ENCODE peak calls at places on chromosomes 2 and 18, in eight cellular contexts. One of them, this sample, is unnamed.

GRCh38 chr2:210503622-210504300 is 27.2 kb upstream of the LANCL1 start:
- DNase-seq in A549: no peak
- DNase-seq in gastrocnemius medialis: no peak
- DNase-seq in fibroblast of lung: peak
- DNase-seq in ovary: no peak
- DNase-seq in stomach: no peak
- DNase-seq in colonic mucosa: no peak
- DNase-seq in AG10803: peak
- DNase-seq in this sample: peak

GRCh38 chr2:150609831-150610582 is 122.5 kb upstream of the RND3 start:
- DNase-seq in ovary: no peak
- DNase-seq in AG10803: peak
- DNase-seq in gastrocnemius medialis: no peak
- DNase-seq in stomach: no peak
- DNase-seq in fibroblast of lung: peak
- DNase-seq in A549: no peak
- DNase-seq in colonic mucosa: no peak
- DNase-seq in this sample: no peak

GRCh38 chr2:138827426-138828054 is 47.4 kb upstream of the NXPH2 start:
- DNase-seq in gastrocnemius medialis: no peak
- DNase-seq in AG10803: peak
- DNase-seq in A549: peak
- DNase-seq in fibroblast of lung: peak
- DNase-seq in ovary: no peak
- DNase-seq in stomach: no peak
- DNase-seq in colonic mucosa: no peak
- DNase-seq in this sample: peak

GRCh38 chr2:119958642-119959268 is 54.1 kb upstream of the EPB41L5 start:
- DNase-seq in fibroblast of lung: peak
- DNase-seq in colonic mucosa: no peak
- DNase-seq in gastrocnemius medialis: no peak
- DNase-seq in AG10803: no peak
- DNase-seq in A549: no peak
- DNase-seq in stomach: no peak
- DNase-seq in ovary: no peak
- DNase-seq in this sample: peak

GRCh38 chr2:30655660-30656059 is 151.6 kb downstream of the CAPN13 start:
- DNase-seq in ovary: no peak
- DNase-seq in colonic mucosa: no peak
- DNase-seq in A549: no peak
- DNase-seq in fibroblast of lung: peak
- DNase-seq in gastrocnemius medialis: peak
- DNase-seq in stomach: no peak
- DNase-seq in AG10803: peak
- DNase-seq in this sample: peak

GRCh38 chr2:74010087-74010541 is 25.4 kb downstream of the TET3 start:
- DNase-seq in fibroblast of lung: no peak
- DNase-seq in gastrocnemius medialis: no peak
- DNase-seq in stomach: peak
- DNase-seq in colonic mucosa: no peak
- DNase-seq in A549: no peak
- DNase-seq in AG10803: no peak
- DNase-seq in ovary: peak
- DNase-seq in this sample: no peak

GRCh38 chr2:54084600-54084999 is 30.8 kb upstream of the ACYP2 start:
- DNase-seq in ovary: no peak
- DNase-seq in gastrocnemius medialis: no peak
- DNase-seq in stomach: no peak
- DNase-seq in AG10803: peak
- DNase-seq in fibroblast of lung: peak
- DNase-seq in colonic mucosa: no peak
- DNase-seq in A549: no peak
- DNase-seq in this sample: peak

GRCh38 chr18:31565782-31566512 is 25.7 kb upstream of the TTR start:
- DNase-seq in AG10803: no peak
- DNase-seq in stomach: no peak
- DNase-seq in colonic mucosa: no peak
- DNase-seq in gastrocnemius medialis: no peak
- DNase-seq in ovary: no peak
- DNase-seq in fibroblast of lung: no peak
- DNase-seq in A549: no peak
- DNase-seq in this sample: no peak

GRCh38 chr18:1751249-1751648 is 820.1 kb downstream of the METTL4 start:
- DNase-seq in AG10803: no peak
- DNase-seq in stomach: no peak
- DNase-seq in gastrocnemius medialis: no peak
- DNase-seq in A549: no peak
- DNase-seq in ovary: no peak
- DNase-seq in colonic mucosa: no peak
- DNase-seq in fibroblast of lung: no peak
- DNase-seq in this sample: no peak

GRCh38 chr2:187638840-187639239 is 84.6 kb upstream of the TFPI start:
- DNase-seq in fibroblast of lung: no peak
- DNase-seq in stomach: no peak
- DNase-seq in gastrocnemius medialis: no peak
- DNase-seq in A549: no peak
- DNase-seq in AG10803: no peak
- DNase-seq in colonic mucosa: no peak
- DNase-seq in ovary: no peak
- DNase-seq in this sample: no peak

GRCh38 chr2:27307545-27308358 is 493 bp downstream of the UCN start:
- DNase-seq in ovary: no peak
- DNase-seq in A549: no peak
- DNase-seq in colonic mucosa: no peak
- DNase-seq in stomach: no peak
- DNase-seq in fibroblast of lung: no peak
- DNase-seq in gastrocnemius medialis: no peak
- DNase-seq in AG10803: no peak
- DNase-seq in this sample: no peak

GRCh38 chr2:27305516-27305915 is 2.7 kb downstream of the UCN start:
- DNase-seq in stomach: no peak
- DNase-seq in AG10803: no peak
- DNase-seq in colonic mucosa: no peak
- DNase-seq in gastrocnemius medialis: no peak
- DNase-seq in A549: no peak
- DNase-seq in fibroblast of lung: no peak
- DNase-seq in ovary: no peak
- DNase-seq in this sample: no peak

GRCh38 chr2:27308359-27308875 is at the start of gene UCN:
- DNase-seq in ovary: peak
- DNase-seq in AG10803: peak
- DNase-seq in colonic mucosa: peak
- DNase-seq in stomach: no peak
- DNase-seq in A549: no peak
- DNase-seq in fibroblast of lung: peak
- DNase-seq in gastrocnemius medialis: no peak
- DNase-seq in this sample: peak

GRCh38 chr2:27306136-27306535 is 2.1 kb downstream of the UCN start:
- DNase-seq in A549: no peak
- DNase-seq in fibroblast of lung: no peak
- DNase-seq in ovary: no peak
- DNase-seq in stomach: no peak
- DNase-seq in colonic mucosa: no peak
- DNase-seq in AG10803: no peak
- DNase-seq in gastrocnemius medialis: no peak
- DNase-seq in this sample: no peak

DNA sequence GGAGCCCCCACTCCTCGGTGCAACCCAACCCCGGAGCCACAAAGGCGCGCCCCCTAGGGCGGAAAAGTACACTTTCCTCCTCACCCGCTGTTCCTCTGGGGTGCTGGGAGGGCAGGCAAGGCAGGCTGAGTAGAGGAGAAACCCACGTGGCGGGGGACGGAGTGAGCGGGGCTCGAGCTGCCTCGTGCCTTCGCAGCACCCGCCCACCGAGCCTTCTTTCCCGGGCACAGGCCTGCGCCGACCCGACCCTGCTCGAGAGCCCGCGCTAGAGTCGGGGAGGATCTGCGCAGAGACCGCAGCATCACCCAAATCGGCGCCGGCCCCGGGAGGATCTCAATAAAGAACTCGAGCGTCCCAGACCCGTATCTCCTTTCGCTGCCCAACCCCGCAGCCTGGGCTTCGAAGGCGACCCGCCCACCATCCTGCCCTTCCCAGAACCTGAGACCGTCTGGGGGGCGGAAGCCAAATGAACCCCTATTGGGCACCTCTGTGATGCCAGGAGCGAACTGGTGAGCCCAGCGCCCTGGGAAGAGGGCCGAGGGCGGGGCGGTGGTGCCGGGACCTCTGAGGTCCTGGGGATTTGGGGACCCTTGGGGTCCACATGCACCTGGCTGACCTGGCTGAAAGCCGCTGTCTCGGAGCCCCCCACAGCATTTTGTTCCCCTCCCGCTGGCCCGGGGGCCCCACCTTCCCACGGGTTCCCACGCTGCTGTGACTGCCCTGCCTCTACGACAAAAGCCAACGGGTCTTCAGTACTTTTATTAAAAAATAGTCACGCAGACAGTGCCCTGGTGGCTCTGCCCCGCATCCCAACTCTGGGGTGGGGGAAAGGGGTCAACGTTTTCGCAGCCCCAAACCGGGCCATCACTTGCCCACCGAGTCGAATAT is 1.3 kb downstream of the UCN start:
- DNase-seq in colonic mucosa: no peak
- DNase-seq in stomach: no peak
- DNase-seq in ovary: no peak
- DNase-seq in gastrocnemius medialis: no peak
- DNase-seq in A549: no peak
- DNase-seq in AG10803: no peak
- DNase-seq in fibroblast of lung: no peak
- DNase-seq in this sample: no peak
- TF ChIP-seq CTCF in colonic mucosa: no peak
- TF ChIP-seq CTCF in stomach: no peak
- TF ChIP-seq CTCF in ovary: no peak
- TF ChIP-seq CTCF in gastrocnemius medialis: no peak
- TF ChIP-seq CTCF in A549: no peak
- TF ChIP-seq CTCF in AG10803: no peak
- TF ChIP-seq CTCF in fibroblast of lung: no peak
- TF ChIP-seq CTCF in this sample: no peak

GRCh38 chr2:20223345-20224190 is 1.4 kb downstream of the SDC1 start:
- DNase-seq in gastrocnemius medialis: no peak
- DNase-seq in colonic mucosa: no peak
- DNase-seq in fibroblast of lung: peak
- DNase-seq in AG10803: peak
- DNase-seq in A549: peak
- DNase-seq in stomach: peak
- DNase-seq in ovary: peak
- DNase-seq in this sample: peak

GRCh38 chr2:20221169-20221938 is 3.6 kb downstream of the SDC1 start:
- DNase-seq in colonic mucosa: no peak
- DNase-seq in ovary: no peak
- DNase-seq in AG10803: peak
- DNase-seq in stomach: no peak
- DNase-seq in A549: no peak
- DNase-seq in gastrocnemius medialis: no peak
- DNase-seq in fibroblast of lung: peak
- DNase-seq in this sample: peak

GRCh38 chr2:20224191-20224715 is 677 bp downstream of the SDC1 start:
- DNase-seq in colonic mucosa: no peak
- DNase-seq in ovary: no peak
- DNase-seq in gastrocnemius medialis: no peak
- DNase-seq in fibroblast of lung: no peak
- DNase-seq in A549: no peak
- DNase-seq in AG10803: no peak
- DNase-seq in stomach: no peak
- DNase-seq in this sample: no peak

GRCh38 chr2:20221939-20222768 is 2.8 kb downstream of the SDC1 start:
- DNase-seq in stomach: no peak
- DNase-seq in fibroblast of lung: no peak
- DNase-seq in A549: no peak
- DNase-seq in colonic mucosa: no peak
- DNase-seq in gastrocnemius medialis: no peak
- DNase-seq in ovary: no peak
- DNase-seq in AG10803: peak
- DNase-seq in this sample: no peak

GRCh38 chr2:20222769-20223344 is 2.1 kb downstream of the SDC1 start:
- DNase-seq in stomach: no peak
- DNase-seq in AG10803: no peak
- DNase-seq in A549: no peak
- DNase-seq in fibroblast of lung: no peak
- DNase-seq in colonic mucosa: no peak
- DNase-seq in gastrocnemius medialis: no peak
- DNase-seq in ovary: no peak
- DNase-seq in this sample: no peak
- H3K4me3 ChIP-seq in stomach: peak
- H3K4me3 ChIP-seq in AG10803: peak
- H3K4me3 ChIP-seq in A549: peak
- H3K4me3 ChIP-seq in fibroblast of lung: no peak
- H3K4me3 ChIP-seq in colonic mucosa: peak
- H3K4me3 ChIP-seq in gastrocnemius medialis: peak
- H3K4me3 ChIP-seq in ovary: peak
- H3K4me3 ChIP-seq in this sample: no peak

DNA sequence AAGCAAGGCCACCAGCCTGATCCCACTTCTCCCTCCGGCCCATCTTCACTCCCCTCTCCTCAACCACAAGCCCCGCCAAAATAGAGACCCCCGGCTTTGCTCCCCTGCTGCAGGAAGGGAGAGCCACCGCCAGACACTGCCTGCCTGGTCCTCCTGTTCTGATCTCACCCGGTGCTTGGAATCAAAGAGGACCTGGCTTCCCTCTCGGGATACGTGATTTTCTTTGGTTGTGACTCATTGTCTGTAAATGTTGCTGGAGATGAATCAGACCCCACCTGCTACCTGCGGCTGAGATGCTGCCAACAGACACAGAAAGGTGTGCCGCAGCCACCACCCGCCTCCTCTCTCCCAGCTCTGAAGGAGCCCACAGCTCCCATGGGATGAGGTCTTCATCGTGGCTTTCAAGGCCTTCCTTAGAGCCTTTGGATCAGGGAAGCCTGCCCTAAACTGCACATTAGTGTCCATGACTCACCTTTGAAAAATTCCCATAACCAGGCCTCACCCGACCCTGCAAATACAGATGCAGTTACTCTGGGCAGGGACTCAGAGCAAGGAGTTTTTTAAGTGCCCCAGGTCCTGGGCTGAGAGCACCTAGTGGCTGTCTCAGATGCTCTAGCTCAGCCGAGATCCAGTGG is 79.4 kb upstream of the ZNF532 start:
- DNase-seq in AG10803: peak
- DNase-seq in ovary: peak
- DNase-seq in A549: peak
- DNase-seq in fibroblast of lung: peak
- DNase-seq in colonic mucosa: peak
- DNase-seq in stomach: peak
- DNase-seq in gastrocnemius medialis: no peak
- DNase-seq in this sample: peak
- TF ChIP-seq CTCF in AG10803: peak
- TF ChIP-seq CTCF in ovary: no peak
- TF ChIP-seq CTCF in A549: no peak
- TF ChIP-seq CTCF in fibroblast of lung: no peak
- TF ChIP-seq CTCF in colonic mucosa: no peak
- TF ChIP-seq CTCF in stomach: no peak
- TF ChIP-seq CTCF in gastrocnemius medialis: no peak
- TF ChIP-seq CTCF in this sample: peak

DNA sequence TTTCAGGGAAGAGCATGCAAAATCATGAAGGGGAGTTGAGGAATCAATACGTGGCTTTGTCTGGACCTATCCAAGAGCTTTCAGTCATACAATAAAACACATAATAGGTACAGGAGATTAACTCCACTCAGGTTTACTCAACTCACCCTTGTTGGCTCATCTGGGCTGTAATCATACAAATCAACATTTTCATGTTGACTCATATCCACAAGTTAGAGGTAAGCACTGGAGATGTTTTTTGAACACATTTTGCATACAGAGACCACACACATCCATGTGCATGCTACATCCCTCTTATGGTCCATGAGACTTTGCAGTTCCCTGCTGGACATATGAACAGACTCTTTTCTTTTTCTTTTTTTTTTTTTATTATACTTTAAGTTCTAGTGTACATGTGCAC is 336.9 kb upstream of the PIK3C3 start:
- DNase-seq in A549: no peak
- DNase-seq in ovary: no peak
- DNase-seq in AG10803: no peak
- DNase-seq in stomach: no peak
- DNase-seq in gastrocnemius medialis: no peak
- DNase-seq in colonic mucosa: no peak
- DNase-seq in fibroblast of lung: no peak
- DNase-seq in this sample: no peak
- H3K4me3 ChIP-seq in A549: no peak
- H3K4me3 ChIP-seq in ovary: no peak
- H3K4me3 ChIP-seq in AG10803: no peak
- H3K4me3 ChIP-seq in stomach: no peak
- H3K4me3 ChIP-seq in gastrocnemius medialis: no peak
- H3K4me3 ChIP-seq in colonic mucosa: no peak
- H3K4me3 ChIP-seq in fibroblast of lung: no peak
- H3K4me3 ChIP-seq in this sample: no peak

This sample was measured in cardiac fibroblast.